ENCODE peak calls at places on chromosome 11, in four cellular contexts. One of them, this sample, is unnamed.

GRCh38 chr11:66289548-66290331 is 797 bp upstream of the YIF1A start:
- DNase-seq in ovary: no peak
- DNase-seq in colonic mucosa: peak; percentile 83
- DNase-seq in glomerular endothelial cell: no peak
- DNase-seq in this sample: peak; percentile 65

GRCh38 chr11:108713076-108713790 is 48.4 kb downstream of the DDX10 start:
- DNase-seq in glomerular endothelial cell: no peak
- DNase-seq in colonic mucosa: no peak
- DNase-seq in ovary: no peak
- DNase-seq in this sample: no peak

GRCh38 chr11:112564228-112564955 is 303.7 kb upstream of the PLET1 start:
- DNase-seq in ovary: no peak
- DNase-seq in glomerular endothelial cell: no peak
- DNase-seq in colonic mucosa: peak; percentile 23
- DNase-seq in this sample: peak; percentile 37

GRCh38 chr11:32113200-32113599 is 22.3 kb downstream of the RCN1 start:
- DNase-seq in colonic mucosa: no peak
- DNase-seq in glomerular endothelial cell: no peak
- DNase-seq in ovary: no peak
- DNase-seq in this sample: no peak

GRCh38 chr11:90448280-90448679 is 225.4 kb upstream of the CHORDC1 start:
- DNase-seq in glomerular endothelial cell: no peak
- DNase-seq in colonic mucosa: no peak
- DNase-seq in ovary: no peak
- DNase-seq in this sample: no peak

GRCh38 chr11:116287866-116288265 is 484.9 kb downstream of the BUD13 start:
- DNase-seq in glomerular endothelial cell: no peak
- DNase-seq in ovary: no peak
- DNase-seq in colonic mucosa: no peak
- DNase-seq in this sample: no peak

GRCh38 chr11:777288-778255 is at the start of gene GATD1:
- DNase-seq in glomerular endothelial cell: no peak
- DNase-seq in ovary: peak; percentile 90
- DNase-seq in colonic mucosa: peak; percentile 94
- DNase-seq in this sample: peak; percentile 93

GRCh38 chr11:86182976-86183584 is 61.5 kb upstream of the EED start:
- DNase-seq in glomerular endothelial cell: no peak
- DNase-seq in ovary: no peak
- DNase-seq in colonic mucosa: peak; percentile 64
- DNase-seq in this sample: no peak

GRCh38 chr11:34243620-34244493 is 114.0 kb downstream of the ABTB2 start:
- DNase-seq in ovary: no peak
- DNase-seq in colonic mucosa: peak; percentile 83
- DNase-seq in glomerular endothelial cell: no peak
- DNase-seq in this sample: no peak

GRCh38 chr11:69027704-69028372 is 14.8 kb upstream of the MRGPRF start:
- DNase-seq in ovary: no peak
- DNase-seq in glomerular endothelial cell: no peak
- DNase-seq in colonic mucosa: no peak
- DNase-seq in this sample: no peak

GRCh38 chr11:3994030-3994640 is 100.5 kb upstream of the RRM1 start:
- DNase-seq in ovary: no peak
- DNase-seq in glomerular endothelial cell: no peak
- DNase-seq in colonic mucosa: no peak
- DNase-seq in this sample: no peak

GRCh38 chr11:122108192-122108799 is 7.7 kb downstream of the BLID start:
- DNase-seq in glomerular endothelial cell: no peak
- DNase-seq in colonic mucosa: peak; percentile 45
- DNase-seq in ovary: no peak
- DNase-seq in this sample: no peak